ENCODE peak calls at places on chromosomes 4 and X, in seven cellular contexts. G is iPS-NIHi11; I is stimulated activated CD4-positive, alpha-beta T cell treated with anti-CD3 and anti-CD28 coated beads, TNF-alpha, amount 100 ng/mL, for 48 hours; U is CD4-positive, alpha-beta memory T cell; W is ELF-1; J is T1000; R is lung. C is an unnamed sample.

GRCh38 chr4:97349468-97350186 is 793.6 kb downstream of the STPG2 start:
- DNase-seq in I (no peak), R (no peak), J (no peak), W (no peak), U (no peak), G (no peak), C (no peak)

GRCh38 chrX:13024911-13025454 is 19.4 kb downstream of the FAM9C start:
- DNase-seq in R (no peak), J (no peak), U (no peak), I (no peak), G (no peak), W (peak; percentile 77), C (no peak)

GRCh38 chrX:133676344-133677122 is 261.2 kb upstream of the GPC4 start:
- DNase-seq in J (no peak), G (no peak), R (peak; percentile 41), W (no peak), U (no peak), I (no peak), C (peak; percentile 4)

GRCh38 chr4:1578301-1578781 is 105.8 kb downstream of the FAM53A start:
- DNase-seq in U (no peak), R (no peak), G (peak; percentile 59), I (no peak), J (no peak), W (peak; percentile 40), C (no peak)

GRCh38 chrX:123425904-123426303 is 241.8 kb downstream of the GRIA3 start:
- DNase-seq in I (no peak), W (no peak), J (no peak), U (no peak), G (no peak), R (peak; percentile 33), C (no peak)

GRCh38 chr4:177761692-177762091 is 319.5 kb upstream of the AGA start:
- DNase-seq in J (no peak), R (no peak), W (no peak), I (no peak), U (no peak), G (no peak), C (no peak)

GRCh38 chr4:110898290-110898689 is 275.4 kb upstream of the PITX2 start:
- DNase-seq in R (no peak), I (no peak), U (no peak), J (no peak), W (no peak), G (no peak), C (no peak)

GRCh38 chrX:111917591-111917990 is 41.6 kb downstream of the TRPC5OS start:
- DNase-seq in U (no peak), G (no peak), J (no peak), I (no peak), W (no peak), R (no peak), C (no peak)

GRCh38 chr4:128571747-128572146 is 237.8 kb upstream of the JADE1 start:
- DNase-seq in W (no peak), G (no peak), R (peak; percentile 36), U (no peak), J (peak; percentile 9), I (no peak), C (no peak)

GRCh38 chr4:147689062-147689461 is 5.1 kb upstream of the PRMT9 start:
- DNase-seq in G (no peak), U (no peak), W (no peak), I (no peak), R (no peak), J (no peak), C (no peak)

GRCh38 chrX:102976290-102976689 is 39.2 kb downstream of the RAB40AL start:
- DNase-seq in U (no peak), J (no peak), W (no peak), R (no peak), G (no peak), I (no peak), C (no peak)

GRCh38 chrX:118164138-118164537 is 47.5 kb upstream of the KLHL13 start:
- DNase-seq in U (no peak), J (no peak), G (no peak), I (no peak), R (no peak), W (no peak), C (no peak)

GRCh38 chrX:123756320-123756719 is 23.5 kb upstream of the THOC2 start:
- DNase-seq in G (no peak), I (no peak), J (no peak), U (no peak), W (no peak), R (no peak), C (peak; percentile 10)

GRCh38 chr4:52051213-52051614 is at the start of gene SPATA18:
- DNase-seq in I (no peak), W (no peak), G (peak; percentile 47), U (no peak), R (no peak), J (no peak), C (peak; percentile 26)

GRCh38 chrX:14865201-14865600 is 7.7 kb downstream of the FANCB start:
- DNase-seq in U (no peak), G (no peak), W (no peak), J (no peak), I (no peak), R (no peak), C (no peak)

GRCh38 chr4:185142563-185142910 is 529 bp upstream of the SLC25A4 start:
- DNase-seq in W (no peak), J (no peak), U (no peak), G (no peak), R (no peak), I (no peak), C (peak; percentile 20)

GRCh38 chrX:46634577-46634976 is 61.0 kb downstream of the CHST7 start:
- DNase-seq in R (no peak), G (no peak), I (no peak), W (no peak), J (no peak), U (no peak), C (no peak)

GRCh38 chr4:6416518-6417286 is 55.7 kb downstream of the PPP2R2C start:
- DNase-seq in I (no peak), R (no peak), W (peak; percentile 17), G (no peak), U (no peak), J (no peak), C (no peak)

GRCh38 chr4:101718810-101719209 is 71.7 kb upstream of the BANK1 start:
- DNase-seq in J (no peak), I (no peak), R (no peak), U (no peak), W (no peak), G (no peak), C (no peak)

GRCh38 chrX:129523076-129524055 is at the start of gene SMARCA1:
- DNase-seq in W (peak; percentile 76), U (no peak), J (no peak), R (peak; percentile 34), I (no peak), G (peak; percentile 80), C (peak; percentile 36)

GRCh38 chr4:154471924-154472323 is 19.7 kb downstream of the DCHS2 start:
- DNase-seq in J (no peak), W (no peak), R (no peak), U (no peak), G (no peak), I (no peak), C (peak; percentile 30)